ENCODE peak calls at places on chromosomes 5 and 9, in seven cellular contexts. V, K, E, R, S, F and G are unnamed samples.

GRCh38 chr9:128902351-128903078 is 18.3 kb upstream of the PHYHD1 start:
- DNase-seq in F (peak), S (peak), K (peak), V (no peak), R (no peak), E (no peak), G (peak)

GRCh38 chr9:72718503-72718902 is 197.1 kb downstream of the TMC1 start:
- DNase-seq in K (no peak), E (no peak), S (no peak), R (no peak), F (no peak), V (no peak), G (no peak)

GRCh38 chr9:116051528-116051927 is 102.1 kb upstream of the PAPPA start:
- DNase-seq in E (no peak), S (no peak), V (no peak), K (no peak), R (no peak), F (no peak), G (no peak)

GRCh38 chr5:144484124-144484897 is 313.6 kb downstream of the KCTD16 start:
- DNase-seq in F (no peak), V (no peak), S (no peak), R (no peak), K (no peak), E (no peak), G (no peak)

GRCh38 chr5:41418220-41419031 is 92.0 kb downstream of the PLCXD3 start:
- DNase-seq in R (no peak), K (no peak), S (no peak), F (no peak), V (no peak), E (peak), G (no peak)

GRCh38 chr9:38019731-38020130 is 49.3 kb downstream of the SHB start:
- DNase-seq in E (no peak), S (no peak), F (no peak), R (no peak), V (no peak), K (no peak), G (no peak)

GRCh38 chr9:133635506-133635902 is 659 bp upstream of the DBH start:
- DNase-seq in E (no peak), K (no peak), S (no peak), F (no peak), R (no peak), V (no peak), G (no peak)

GRCh38 chr5:147017191-147017590 is 138.6 kb upstream of the PPP2R2B start:
- DNase-seq in S (no peak), F (no peak), V (no peak), R (no peak), K (no peak), E (no peak), G (no peak)

GRCh38 chr9:78860806-78861475 is 564.0 kb downstream of the PSAT1 start:
- DNase-seq in V (no peak), K (no peak), R (no peak), S (no peak), E (no peak), F (no peak), G (no peak)

GRCh38 chr9:14373726-14374125 is 59.8 kb upstream of the NFIB start:
- DNase-seq in R (no peak), V (no peak), K (no peak), E (no peak), F (no peak), S (no peak), G (no peak)

GRCh38 chr5:142931896-142932686 is 161.9 kb downstream of the ARHGAP26 start:
- DNase-seq in S (no peak), K (no peak), V (no peak), E (peak), F (no peak), R (no peak), G (no peak)

GRCh38 chr5:90161399-90161798 is 248.2 kb downstream of the CETN3 start:
- DNase-seq in V (peak), F (no peak), R (peak), E (peak), S (no peak), K (no peak), G (no peak)

GRCh38 chr5:86108825-86109224 is 508.9 kb upstream of the COX7C start:
- DNase-seq in K (no peak), V (no peak), R (no peak), F (no peak), E (no peak), S (no peak), G (no peak)

GRCh38 chr5:81787843-81788242 is 36.9 kb upstream of the SSBP2 start:
- DNase-seq in V (no peak), R (peak), E (peak), S (no peak), F (no peak), K (no peak), G (no peak)

GRCh38 chr9:110006657-110007056 is 201.3 kb downstream of the C9orf152 start:
- DNase-seq in F (no peak), R (no peak), K (no peak), S (no peak), E (peak), V (no peak), G (no peak)

GRCh38 chr5:101473483-101473882 is 570.4 kb upstream of the ST8SIA4 start:
- DNase-seq in V (no peak), S (no peak), F (no peak), K (no peak), R (no peak), E (no peak), G (no peak)

GRCh38 chr9:136978073-136978864 is 965 bp downstream of the PTGDS start:
- DNase-seq in V (no peak), K (peak), F (peak), R (no peak), S (peak), E (peak), G (peak)

GRCh38 chr9:120284796-120285195 is 295.2 kb downstream of the CDK5RAP2 start:
- DNase-seq in S (no peak), K (no peak), V (no peak), E (no peak), F (no peak), R (no peak), G (no peak)

GRCh38 chr5:135648109-135648508 is 69.3 kb upstream of the CXCL14 start:
- DNase-seq in S (no peak), K (no peak), F (no peak), V (no peak), E (no peak), R (no peak), G (no peak)

GRCh38 chr9:80074439-80074838 is 502.7 kb downstream of the TLE4 start:
- DNase-seq in F (no peak), V (no peak), R (no peak), K (no peak), E (no peak), S (no peak), G (no peak)

GRCh38 chr9:129653819-129654528 is 11.5 kb upstream of the PRRX2 start:
- DNase-seq in S (no peak), E (no peak), K (no peak), V (no peak), R (no peak), F (no peak), G (no peak)